ENCODE peak calls at places on chromosomes 1 and 21, in four cellular contexts. K is activated naive CD8-positive, alpha-beta T cell treated with anti-CD3 and anti-CD28 coated beads, Interleukin-2, amount 50 U/mL, for 24 hours; P is neural crest cell; W is stimulated activated CD8-positive, alpha-beta memory T cell treated with anti-CD3 and anti-CD28 coated beads, Interleukin-2, amount 100 ng/mL, for 1 hour. O is an unnamed sample.

GRCh38 chr1:2987773-2988172 is 33.5 kb upstream of the ACTRT2 start:
- DNase-seq in K (no peak), P (no peak), W (no peak), O (no peak)

GRCh38 chr1:186325239-186325638 is 49.8 kb downstream of the TPR start:
- DNase-seq in K (no peak), P (no peak), W (no peak), O (no peak)

GRCh38 chr1:47582891-47583608 is 145.2 kb downstream of the FOXD2 start:
- DNase-seq in K (peak), P (no peak), W (no peak), O (no peak)

GRCh38 chr1:21956720-21957552 is 19.8 kb upstream of the HSPG2 start:
- DNase-seq in K (peak), P (no peak), W (no peak), O (peak)

GRCh38 chr1:214280386-214281029 is 451 bp upstream of the SMYD2 start:
- DNase-seq in K (peak), P (peak), W (no peak), O (no peak)

GRCh38 chr1:227886993-227887696 is 60.6 kb downstream of the WNT9A start:
- DNase-seq in K (peak), P (no peak), W (no peak), O (no peak)

GRCh38 chr1:33300673-33301072 is 20.2 kb downstream of the A3GALT2 start:
- DNase-seq in K (no peak), P (no peak), W (no peak), O (no peak)

GRCh38 chr1:118122234-118123004 is 62.6 kb downstream of the SPAG17 start:
- DNase-seq in K (no peak), P (no peak), W (no peak), O (no peak)

GRCh38 chr1:214249651-214250050 is 31.3 kb upstream of the SMYD2 start:
- DNase-seq in K (no peak), P (no peak), W (no peak), O (no peak)

GRCh38 chr1:226874579-226875425 is 4.4 kb downstream of the PSEN2 start:
- DNase-seq in K (no peak), P (no peak), W (no peak), O (no peak)

GRCh38 chr1:119651641-119652040 is 3.6 kb upstream of the ZNF697 start:
- DNase-seq in K (no peak), P (no peak), W (no peak), O (no peak)

GRCh38 chr1:148355976-148356375 is 127.1 kb downstream of the PPIAL4G start:
- DNase-seq in K (no peak), P (no peak), W (no peak), O (no peak)

GRCh38 chr1:171286032-171286705 is 27.8 kb upstream of the FMO4 start:
- DNase-seq in K (no peak), P (no peak), W (no peak), O (no peak)

GRCh38 chr1:231702321-231702720 is 75.7 kb downstream of the DISC1 start:
- DNase-seq in K (no peak), P (no peak), W (no peak), O (no peak)

GRCh38 chr1:34115233-34115632 is 49.8 kb downstream of the CSMD2 start:
- DNase-seq in K (no peak), P (no peak), W (no peak), O (no peak)

GRCh38 chr21:35528109-35529042 is 479.3 kb upstream of the RUNX1 start:
- DNase-seq in K (peak), P (no peak), W (no peak), O (peak)

GRCh38 chr1:18948048-18948912 is 8.2 kb downstream of the IFFO2 start:
- DNase-seq in K (peak), P (no peak), W (no peak), O (peak)

GRCh38 chr1:1229770-1230169 is 2.0 kb downstream of the SDF4 start:
- DNase-seq in K (no peak), P (no peak), W (no peak), O (no peak)

GRCh38 chr1:33319949-33320618 is 814 bp downstream of the A3GALT2 start:
- DNase-seq in K (no peak), P (no peak), W (no peak), O (no peak)

GRCh38 chr1:158019177-158019868 is 25.9 kb downstream of the KIRREL1 start:
- DNase-seq in K (no peak), P (no peak), W (no peak), O (no peak)

GRCh38 chr1:182677393-182678098 is 6.8 kb downstream of the RGS8 start:
- DNase-seq in K (no peak), P (no peak), W (no peak), O (no peak)

GRCh38 chr1:115258302-115258866 is 79.7 kb downstream of the NGF start:
- DNase-seq in K (no peak), P (no peak), W (no peak), O (no peak)

GRCh38 chr1:4801192-4801924 is 146.9 kb downstream of the AJAP1 start:
- DNase-seq in K (no peak), P (no peak), W (no peak), O (no peak)

GRCh38 chr1:83900530-83900929 is 98.4 kb downstream of the TTLL7 start:
- DNase-seq in K (no peak), P (no peak), W (no peak), O (no peak)

GRCh38 chr1:96072021-96072420 is 649.6 kb upstream of the PTBP2 start:
- DNase-seq in K (no peak), P (no peak), W (no peak), O (no peak)

GRCh38 chr1:19385869-19386591 is 73.9 kb downstream of the SLC66A1 start:
- DNase-seq in K (no peak), P (no peak), W (no peak), O (no peak)

GRCh38 chr1:232440325-232441059 is 189.4 kb downstream of the SIPA1L2 start:
- DNase-seq in K (peak), P (no peak), W (no peak), O (no peak)

GRCh38 chr1:40784141-40784770 is 669 bp downstream of the KCNQ4 start:
- DNase-seq in K (no peak), P (no peak), W (no peak), O (no peak)

GRCh38 chr1:200896571-200897187 is 2.0 kb downstream of the INAVA start:
- DNase-seq in K (no peak), P (no peak), W (no peak), O (no peak)

GRCh38 chr1:226895644-226896043 is 25.2 kb downstream of the PSEN2 start:
- DNase-seq in K (no peak), P (no peak), W (no peak), O (no peak)

GRCh38 chr1:92701147-92701546 is 83.8 kb downstream of the EVI5 start:
- DNase-seq in K (no peak), P (no peak), W (no peak), O (no peak)

GRCh38 chr1:10415211-10415930 is 14.9 kb upstream of the CENPS start:
- DNase-seq in K (no peak), P (no peak), W (no peak), O (no peak)

GRCh38 chr1:16921391-16922185 is at the start of gene CROCC:
- DNase-seq in K (peak), P (peak), W (no peak), O (no peak)

GRCh38 chr1:221575605-221576004 is 166.3 kb downstream of the DUSP10 start:
- DNase-seq in K (no peak), P (no peak), W (no peak), O (no peak)

O was measured in CD4-positive, alpha-beta T cell.